ENCODE peak calls at places on chromosomes 3 and 15, in nine cellular contexts. Y is AG04450; N is activated CD8-positive, alpha-beta T cell treated with anti-CD3 and anti-CD28 coated beads for 36 hours; M is CD4-positive, alpha-beta T cell; C is foreskin fibroblast; Z is astrocyte; H is WTC11; X is AG10803; I is retinal pigment epithelial cell. V is an unnamed sample.

GRCh38 chr3:108513961-108514360 is 3.6 kb upstream of the MYH15 start:
- DNase-seq in Z (no peak), H (no peak), M (no peak), Y (no peak), X (peak; percentile 18), I (no peak), N (no peak), C (peak; percentile 6), V (peak; percentile 7)

GRCh38 chr3:175948041-175948440 is 1088.9 kb downstream of the NAALADL2 start:
- DNase-seq in Z (no peak), I (no peak), H (no peak), M (no peak), C (no peak), N (no peak), X (no peak), Y (no peak), V (no peak)

GRCh38 chr15:96325579-96326331 is 4.7 kb upstream of the NR2F2 start:
- DNase-seq in M (no peak), H (no peak), X (no peak), Y (no peak), I (no peak), C (no peak), N (no peak), Z (peak; percentile 71), V (peak; percentile 55)

GRCh38 chr3:89314454-89314853 is 207.0 kb downstream of the EPHA3 start:
- DNase-seq in Y (no peak), X (peak; percentile 11), N (no peak), M (no peak), I (no peak), C (peak; percentile 43), H (no peak), Z (peak; percentile 42), V (no peak)

GRCh38 chr3:153422314-153422713 is 260.3 kb downstream of the RAP2B start:
- DNase-seq in C (no peak), Y (no peak), H (no peak), Z (no peak), I (no peak), N (no peak), M (no peak), X (no peak), V (no peak)

GRCh38 chr3:126309861-126310655 is 47.1 kb downstream of the KLF15 start:
- DNase-seq in N (no peak), Y (no peak), C (no peak), M (no peak), X (no peak), Z (no peak), H (no peak), I (no peak), V (no peak)

GRCh38 chr15:58306591-58307312 is 125.0 kb upstream of the LIPC start:
- DNase-seq in Z (peak; percentile 25), H (no peak), M (no peak), Y (no peak), I (no peak), N (no peak), C (no peak), X (peak; percentile 37), V (no peak)

GRCh38 chr3:71258116-71258515 is 325.4 kb downstream of the FOXP1 start:
- DNase-seq in H (no peak), I (no peak), Y (peak; percentile 27), N (no peak), M (no peak), C (peak; percentile 71), Z (peak; percentile 96), X (peak; percentile 74), V (peak; percentile 52)

GRCh38 chr15:59456114-59456513 is 18.1 kb downstream of the FAM81A start:
- DNase-seq in N (no peak), Z (no peak), H (no peak), X (no peak), Y (no peak), I (no peak), C (no peak), M (no peak), V (no peak)

GRCh38 chr3:51500632-51501131 is 867 bp upstream of the DCAF1 start:
- DNase-seq in C (no peak), Z (no peak), M (no peak), I (no peak), X (no peak), H (peak; percentile 12), Y (no peak), N (peak; percentile 33), V (no peak)

GRCh38 chr15:83786336-83786735 is 132.4 kb downstream of the ADAMTSL3 start:
- DNase-seq in C (no peak), I (no peak), M (no peak), Z (no peak), Y (no peak), N (no peak), H (no peak), X (no peak), V (no peak)

GRCh38 chr15:98083203-98083910 is 122.9 kb downstream of the ARRDC4 start:
- DNase-seq in I (no peak), M (no peak), C (no peak), H (no peak), N (no peak), Y (no peak), X (no peak), Z (no peak), V (no peak)
- TF ChIP-seq CTCF in I (peak; percentile 9), M (no peak), C (no peak), H (no peak), N (no peak), Y (no peak), X (no peak), Z (no peak), V (peak; percentile 22)

GRCh38 chr3:125166581-125166980 is 46.0 kb downstream of the SLC12A8 start:
- DNase-seq in C (peak; percentile 24), N (no peak), M (no peak), H (no peak), Y (no peak), X (peak; percentile 64), I (no peak), Z (no peak), V (no peak)

GRCh38 chr3:125163739-125164601 is 48.6 kb downstream of the SLC12A8 start:
- DNase-seq in C (no peak), H (peak; percentile 69), I (no peak), X (no peak), Z (no peak), Y (no peak), N (no peak), M (no peak), V (no peak)

GRCh38 chr3:125168711-125169410 is 43.7 kb downstream of the SLC12A8 start:
- DNase-seq in H (no peak), Y (no peak), Z (no peak), C (no peak), N (no peak), I (no peak), M (no peak), X (peak; percentile 43), V (peak; percentile 2)

GRCh38 chr3:125165948-125166553 is 46.5 kb downstream of the SLC12A8 start:
- DNase-seq in M (no peak), C (no peak), X (no peak), H (no peak), Y (no peak), N (no peak), Z (no peak), I (no peak), V (no peak)

GRCh38 chr3:125165189-125165947 is 47.2 kb downstream of the SLC12A8 start:
- DNase-seq in H (peak; percentile 65), Y (no peak), M (no peak), X (peak; percentile 45), I (no peak), C (no peak), Z (no peak), N (no peak), V (peak; percentile 20)
- TF ChIP-seq CTCF in H (peak; percentile 32), Y (peak; percentile 73), M (no peak), X (peak; percentile 70), I (peak; percentile 84), C (peak; percentile 69), Z (peak; percentile 58), N (peak; percentile 13), V (peak; percentile 73)

GRCh38 chr15:42374810-42375209 is 15.5 kb downstream of the CAPN3 start:
- DNase-seq in H (no peak), I (no peak), C (no peak), X (no peak), Z (no peak), M (no peak), N (no peak), Y (no peak), V (no peak)

GRCh38 chr15:42368096-42368495 is 8.8 kb downstream of the CAPN3 start:
- DNase-seq in C (no peak), M (no peak), X (peak; percentile 39), Y (no peak), N (no peak), I (no peak), Z (no peak), H (no peak), V (no peak)

GRCh38 chr15:42373936-42374335 is 14.6 kb downstream of the CAPN3 start:
- DNase-seq in H (no peak), I (no peak), M (no peak), N (no peak), Z (no peak), Y (no peak), C (no peak), X (no peak), V (no peak)

GRCh38 chr15:42373274-42373673 is 14.0 kb downstream of the CAPN3 start:
- DNase-seq in N (no peak), Y (no peak), X (no peak), I (no peak), Z (no peak), C (no peak), M (no peak), H (no peak), V (no peak)

DNA sequence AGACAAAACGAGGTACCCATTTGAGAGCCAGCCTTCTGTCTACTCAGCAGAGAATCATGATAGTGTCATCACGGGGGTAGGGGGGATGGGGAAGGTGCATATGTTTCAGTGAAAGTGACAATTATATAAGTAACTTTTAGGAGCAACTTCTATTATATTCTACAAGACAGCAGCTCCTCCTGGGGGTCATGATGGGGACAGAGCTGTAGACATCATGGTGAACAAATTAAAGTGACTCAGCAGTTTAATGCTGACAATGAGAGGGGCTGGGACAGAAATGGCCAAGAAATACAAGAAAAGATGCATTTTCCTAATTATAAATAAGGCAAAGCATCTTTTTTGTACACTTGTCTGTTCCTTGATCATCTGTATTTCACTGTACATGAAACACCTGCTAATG is 11.8 kb downstream of the CAPN3 start:
- DNase-seq in X (peak; percentile 11), I (no peak), N (peak; percentile 9), Z (no peak), Y (no peak), C (peak; percentile 26), M (no peak), H (no peak), V (peak; percentile 9)
- TF ChIP-seq CTCF in X (peak; percentile 15), I (no peak), N (no peak), Z (no peak), Y (peak; percentile 28), C (no peak), M (no peak), H (no peak), V (peak; percentile 60)

DNA sequence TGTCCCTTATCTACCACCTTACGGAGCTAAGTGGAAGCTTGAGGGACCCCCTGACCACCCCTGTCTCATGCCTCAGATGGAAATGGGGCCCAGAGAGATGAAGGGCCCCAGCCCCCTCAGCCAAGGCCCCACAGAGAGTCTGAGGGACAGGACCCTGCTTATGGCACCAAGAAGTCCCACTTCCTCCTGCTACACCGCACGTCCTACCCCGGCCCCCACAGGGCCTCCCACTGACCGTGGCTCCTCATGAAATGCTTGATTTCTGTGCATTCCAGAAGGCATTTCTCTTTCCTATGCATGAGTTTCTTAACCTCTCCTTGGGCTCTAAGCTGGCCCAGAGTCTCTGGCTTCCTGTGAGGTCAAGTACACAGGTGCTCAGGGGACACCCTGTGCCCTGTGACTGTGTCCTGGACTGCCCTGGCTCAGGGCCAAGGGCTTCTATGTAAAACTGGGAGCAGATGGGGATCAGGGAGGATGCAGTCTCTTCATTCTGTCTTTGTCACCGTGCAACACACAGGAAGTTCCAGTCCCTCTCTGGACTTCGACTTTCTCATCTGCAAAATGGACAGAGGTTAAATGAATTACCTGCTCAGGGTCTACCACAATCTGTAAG is 61.8 kb upstream of the TLE3 start:
- DNase-seq in I (no peak), X (no peak), Z (no peak), C (no peak), Y (no peak), M (no peak), H (no peak), N (no peak), V (no peak)
- TF ChIP-seq CTCF in I (no peak), X (no peak), Z (no peak), C (no peak), Y (no peak), M (no peak), H (no peak), N (no peak), V (no peak)